ENCODE peak calls at places on chromosome 4, in five cellular contexts. Q is ovary, U is GM23248, X is astrocyte, R is pancreas. I is an unnamed sample.

GRCh38 chr4:47744253-47744652 is 93.6 kb downstream of the CORIN start:
- DNase-seq in Q (no peak), U (no peak), R (no peak), X (no peak), I (no peak)

GRCh38 chr4:15765910-15766703 is 12.0 kb upstream of the CD38 start:
- DNase-seq in Q (no peak), R (no peak), U (no peak), X (no peak), I (no peak)

GRCh38 chr4:153471691-153472080 is 5.5 kb downstream of the TMEM131L start:
- DNase-seq in U (no peak), X (no peak), Q (no peak), R (no peak), I (no peak)

GRCh38 chr4:173878701-173879100 is 348.7 kb upstream of the HAND2 start:
- DNase-seq in R (no peak), U (peak; percentile 39), X (peak; percentile 44), Q (no peak), I (no peak)

GRCh38 chr4:36651253-36651652 is 369.8 kb downstream of the DTHD1 start:
- DNase-seq in R (no peak), U (no peak), Q (no peak), X (no peak), I (peak; percentile 12)

GRCh38 chr4:118981839-118982381 is 93.3 kb downstream of the SYNPO2 start:
- DNase-seq in R (peak; percentile 58), U (peak; percentile 97), X (peak; percentile 95), Q (peak; percentile 57), I (no peak)

GRCh38 chr4:52001616-52002015 is 18.5 kb downstream of the LRRC66 start:
- DNase-seq in Q (no peak), X (peak; percentile 54), R (no peak), U (peak; percentile 6), I (peak; percentile 26)

GRCh38 chr4:10115657-10116624 is 658 bp downstream of the WDR1 start:
- DNase-seq in R (peak; percentile 55), Q (peak; percentile 68), U (peak; percentile 57), X (no peak), I (no peak)

GRCh38 chr4:338759-339097 is 1.1 kb downstream of the ZNF141 start:
- DNase-seq in X (no peak), Q (peak; percentile 31), R (no peak), U (no peak), I (no peak)

GRCh38 chr4:41975341-41975740 is 6.2 kb upstream of the DCAF4L1 start:
- DNase-seq in U (no peak), X (no peak), R (no peak), Q (no peak), I (no peak)

DNA sequence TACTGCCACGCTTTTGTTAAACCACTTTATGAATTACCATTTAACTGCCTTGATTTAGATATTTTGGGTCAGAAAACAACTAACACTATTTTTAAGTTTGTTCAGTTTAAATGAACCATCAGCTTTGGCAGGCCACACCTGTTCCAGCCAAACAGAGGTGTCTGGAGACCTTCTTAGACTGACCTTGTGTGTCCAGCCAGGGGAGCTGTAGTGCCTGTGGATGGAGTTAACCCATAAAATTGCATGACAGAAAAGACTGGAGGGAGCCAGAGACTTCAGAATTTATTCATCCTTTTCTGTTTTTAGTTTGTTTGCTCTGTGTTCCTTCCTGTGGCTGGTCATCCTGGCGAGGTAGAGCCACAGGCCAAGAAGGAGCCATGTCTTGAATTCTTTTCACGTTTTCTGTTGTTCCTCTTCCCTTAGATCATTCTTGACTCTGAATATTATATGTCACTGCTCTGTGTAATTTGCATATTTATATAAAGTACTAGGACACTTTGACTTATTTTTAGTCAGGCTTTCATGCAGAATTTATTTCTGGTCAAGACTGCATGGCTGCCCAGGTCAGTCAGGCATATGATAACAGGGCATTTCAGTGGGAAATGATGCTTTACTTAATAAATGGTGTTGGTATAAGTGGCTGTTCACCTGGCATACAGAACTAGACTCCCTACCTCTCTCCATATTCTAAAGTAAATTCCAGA is 26.7 kb downstream of the HERC3 start:
- DNase-seq in R (no peak), X (no peak), Q (no peak), U (no peak), I (no peak)
- H3K27ac ChIP-seq in R (no peak overlapping the region), X (no peak overlapping the region), Q (no peak overlapping the region), U (peak overlapping the region; percentile 95), I (no peak overlapping the region)

GRCh38 chr4:87029356-87029755 is 94.5 kb downstream of the AFF1 start:
- DNase-seq in Q (no peak), X (no peak), R (no peak), U (no peak), I (no peak)
- H3K27ac ChIP-seq in Q (peak overlapping the region; percentile 68), X (no peak overlapping the region), R (peak overlapping the region; percentile 40), U (no peak overlapping the region), I (no peak overlapping the region)

DNA sequence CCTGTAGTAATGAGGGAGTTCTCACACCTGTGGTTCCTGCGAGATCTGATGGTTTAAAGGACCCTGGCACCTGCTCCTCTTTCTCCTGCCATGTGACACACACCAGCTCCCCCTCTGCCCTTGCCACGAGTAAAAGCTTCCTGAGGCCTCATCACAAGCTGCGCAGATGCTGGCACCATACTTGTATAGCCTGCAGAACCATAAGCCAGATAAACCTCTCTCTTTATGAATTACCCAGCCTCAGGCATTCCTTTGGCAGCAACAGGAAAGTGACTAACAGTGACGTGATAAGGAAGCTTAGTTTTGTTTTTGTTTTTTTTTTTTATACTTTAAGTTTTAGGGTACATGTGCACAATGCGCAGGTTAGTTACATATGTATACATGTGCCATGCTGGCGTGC is 130.9 kb downstream of the AFAP1 start:
- DNase-seq in X (peak; percentile 84), Q (no peak), R (no peak), U (peak; percentile 80), I (peak; percentile 72)
- H3K27ac ChIP-seq in X (peak overlapping the region; percentile 49), Q (no peak overlapping the region), R (no peak overlapping the region), U (peak overlapping the region; percentile 18), I (peak overlapping the region; percentile 16)

DNA sequence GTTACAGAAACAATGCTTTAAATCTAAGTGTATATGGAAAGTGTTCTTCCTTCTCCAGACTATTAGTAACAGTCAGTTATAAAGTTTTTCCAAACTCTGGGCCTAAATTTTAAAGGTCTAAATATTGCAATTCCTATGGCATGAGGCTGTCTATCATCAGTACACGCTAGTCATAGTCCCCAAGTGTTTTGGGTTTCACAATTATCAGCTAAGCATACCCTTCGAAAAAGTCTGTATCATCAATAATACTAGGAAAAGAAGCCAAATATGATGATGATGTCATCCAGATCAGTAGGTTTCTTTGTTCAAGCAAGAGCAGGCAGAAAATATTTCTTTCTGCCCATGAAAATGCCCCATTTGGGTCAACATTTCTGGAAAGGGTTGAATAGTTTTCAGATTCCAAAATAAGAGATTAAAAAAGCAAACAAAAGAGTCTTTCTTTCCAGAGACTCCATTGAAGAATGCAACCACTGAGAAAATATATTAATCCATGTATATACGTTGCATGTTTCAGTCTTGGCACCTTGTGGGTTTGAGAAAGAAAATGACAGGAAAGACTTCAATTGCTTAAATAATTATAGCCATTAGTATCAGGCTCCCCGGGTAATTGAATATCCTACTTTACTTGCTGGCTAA is 173.8 kb downstream of the CAMK2D start:
- DNase-seq in U (no peak), R (no peak), Q (no peak), X (no peak), I (no peak)
- H3K27ac ChIP-seq in U (no peak overlapping the region), R (no peak overlapping the region), Q (no peak overlapping the region), X (no peak overlapping the region), I (no peak overlapping the region)

DNA sequence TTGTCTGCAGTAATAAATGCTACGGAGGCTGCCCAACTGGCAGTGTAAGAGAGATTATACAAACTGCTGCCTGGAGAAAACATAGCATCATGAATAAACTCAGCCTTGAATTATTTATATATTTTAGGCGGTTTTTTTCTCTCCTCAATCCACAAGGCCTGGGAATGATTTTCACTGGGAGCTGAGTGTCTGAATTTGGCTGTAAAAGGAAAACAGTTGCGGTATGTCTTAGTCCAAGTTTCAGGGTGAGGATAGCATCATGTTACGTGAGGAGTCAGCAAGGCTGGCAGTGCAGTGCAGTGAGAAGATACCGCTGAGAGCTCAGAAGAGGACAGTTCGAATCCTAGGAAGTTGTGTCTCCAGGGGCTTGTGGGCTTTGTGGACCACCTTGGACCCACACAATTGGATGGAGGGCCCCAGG is 291.5 kb upstream of the BOD1L1 start:
- DNase-seq in X (peak; percentile 74), R (no peak), Q (no peak), U (peak; percentile 97), I (no peak)
- H3K27ac ChIP-seq in X (peak overlapping the region; percentile 97), R (no peak overlapping the region), Q (no peak overlapping the region), U (peak overlapping the region; percentile 99), I (peak overlapping the region; percentile 29)

I was measured in epithelial cell of prostate.